ENCODE peak calls at places on chromosomes 16 and 17, in five cellular contexts. U is fibroblast of lung, C is SK-N-SH, E is neural progenitor cell, D is K562. T is an unnamed sample. For H3K79me2, the result is how much of the 10 kb centered on the place peaks cover.

GRCh38 chr17:57577751-57578607 is 167.1 kb downstream of the CCDC182 start:
- DNase-seq in U (peak), E (peak), C (peak), D (no peak), T (peak)

GRCh38 chr17:39064374-39064773 is 87.1 kb downstream of the PLXDC1 start:
- DNase-seq in C (no peak), D (no peak), U (peak), E (no peak), T (no peak)

GRCh38 chr16:11841026-11841425 is 10.3 kb downstream of the RSL1D1 start:
- DNase-seq in U (no peak), D (no peak), C (no peak), E (no peak), T (no peak)

GRCh38 chr17:81510798-81511549 is 1.6 kb downstream of the ACTG1 start:
- DNase-seq in C (no peak), U (no peak), E (no peak), D (no peak), T (no peak)

GRCh38 chr17:66829883-66830282 is 5.0 kb upstream of the CACNG5 start:
- DNase-seq in D (no peak), E (peak), U (peak), C (no peak), T (no peak)

GRCh38 chr17:57442914-57443571 is 186.7 kb downstream of the MSI2 start:
- DNase-seq in E (no peak), D (no peak), C (no peak), U (peak), T (no peak)

GRCh38 chr17:58229384-58229783 is 9.0 kb upstream of the LPO start:
- DNase-seq in E (no peak), U (no peak), C (no peak), D (no peak), T (no peak)

GRCh38 chr17:12588531-12588930 is 77.2 kb upstream of the MYOCD start:
- DNase-seq in C (no peak), U (no peak), D (no peak), E (no peak), T (no peak)

GRCh38 chr17:76816590-76817135 is 51.5 kb upstream of the MGAT5B start:
- DNase-seq in E (peak), C (peak), U (peak), D (peak), T (peak)
- H3K4me2 ChIP-seq in E (no peak), C (no peak), U (no peak), D (no peak), T (no peak)

GRCh38 chr17:15413101-15413750 is 54.2 kb downstream of the CDRT4 start:
- DNase-seq in C (no peak), D (no peak), U (no peak), E (no peak), T (no peak)

GRCh38 chr17:15409721-15410247 is 57.6 kb downstream of the CDRT4 start:
- DNase-seq in C (no peak), D (no peak), U (peak), E (no peak), T (no peak)

GRCh38 chr17:15412606-15413005 is 54.8 kb downstream of the CDRT4 start:
- DNase-seq in U (no peak), D (no peak), E (no peak), C (no peak), T (no peak)

GRCh38 chr17:15408803-15409202 is 58.6 kb downstream of the CDRT4 start:
- DNase-seq in D (no peak), C (no peak), U (no peak), E (no peak), T (no peak)

DNA sequence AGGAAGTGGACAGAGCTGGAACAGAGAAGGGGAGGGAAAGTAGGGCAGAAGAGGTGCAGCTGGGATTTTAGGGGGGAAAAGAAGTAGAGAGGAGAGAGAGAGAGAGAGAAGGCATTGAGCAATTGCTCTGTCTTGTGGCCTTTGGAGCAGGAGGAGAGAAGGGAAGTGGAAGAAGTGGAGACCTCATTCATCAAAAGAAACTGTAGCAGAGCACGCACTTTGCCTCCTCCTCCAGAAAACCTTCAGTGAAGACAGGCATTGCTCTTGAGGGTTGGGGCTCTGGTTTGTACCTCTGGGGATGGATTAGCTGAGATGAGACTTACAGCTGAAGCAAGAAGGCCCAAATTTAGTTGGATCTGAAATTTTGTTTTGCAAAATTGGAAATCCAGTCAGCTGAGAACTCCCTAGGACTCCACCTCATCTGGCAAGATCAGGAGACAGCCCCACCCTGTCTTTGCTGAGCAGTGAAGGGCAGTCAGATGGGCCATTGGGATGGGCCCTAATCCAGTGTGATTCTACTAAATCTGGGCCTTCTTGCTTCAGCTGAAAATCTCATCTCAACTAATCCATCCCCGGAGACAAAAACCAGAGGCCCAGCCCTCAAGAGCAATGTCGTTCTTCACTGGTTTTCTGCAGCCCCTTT is 55.7 kb downstream of the CDRT4 start:
- DNase-seq in D (no peak), U (peak), C (no peak), E (no peak), T (no peak)
- H3K79me2 ChIP-seq in D (under half), U (under half), C (under half), E (under half), T (under half)

GRCh38 chr17:41734949-41735313 is 488 bp upstream of the HAP1 start:
- DNase-seq in U (peak), D (no peak), E (peak), C (no peak), T (no peak)
- H3K4me3 ChIP-seq in U (peak), D (no peak), E (peak), C (peak), T (peak)

GRCh38 chr17:1375615-1376014 is 24.4 kb downstream of the YWHAE start:
- DNase-seq in D (no peak), U (no peak), E (no peak), C (no peak), T (no peak)

GRCh38 chr17:1379930-1380313 is 20.1 kb downstream of the YWHAE start:
- DNase-seq in D (no peak), E (no peak), C (no peak), U (no peak), T (no peak)

GRCh38 chr17:1376061-1376460 is 24.0 kb downstream of the YWHAE start:
- DNase-seq in E (no peak), C (no peak), U (no peak), D (no peak), T (no peak)

GRCh38 chr17:1377334-1377733 is 22.7 kb downstream of the YWHAE start:
- DNase-seq in E (no peak), D (no peak), C (no peak), U (no peak), T (no peak)

GRCh38 chr17:1379208-1379929 is 20.7 kb downstream of the YWHAE start:
- DNase-seq in U (no peak), D (no peak), C (no peak), E (no peak), T (no peak)
- H3K4me2 ChIP-seq in U (no peak), D (no peak), C (no peak), E (no peak), T (peak)

GRCh38 chr16:441447-441846 is 16.0 kb downstream of the RAB11FIP3 start:
- DNase-seq in E (no peak), U (no peak), D (no peak), C (no peak), T (no peak)

GRCh38 chr16:450385-450784 is 24.9 kb downstream of the RAB11FIP3 start:
- DNase-seq in U (no peak), C (no peak), E (no peak), D (peak), T (no peak)

GRCh38 chr16:440627-441026 is 15.2 kb downstream of the RAB11FIP3 start:
- DNase-seq in E (no peak), U (no peak), C (no peak), D (no peak), T (no peak)

GRCh38 chr16:442976-443375 is 17.5 kb downstream of the RAB11FIP3 start:
- DNase-seq in C (no peak), D (no peak), U (peak), E (no peak), T (no peak)

DNA sequence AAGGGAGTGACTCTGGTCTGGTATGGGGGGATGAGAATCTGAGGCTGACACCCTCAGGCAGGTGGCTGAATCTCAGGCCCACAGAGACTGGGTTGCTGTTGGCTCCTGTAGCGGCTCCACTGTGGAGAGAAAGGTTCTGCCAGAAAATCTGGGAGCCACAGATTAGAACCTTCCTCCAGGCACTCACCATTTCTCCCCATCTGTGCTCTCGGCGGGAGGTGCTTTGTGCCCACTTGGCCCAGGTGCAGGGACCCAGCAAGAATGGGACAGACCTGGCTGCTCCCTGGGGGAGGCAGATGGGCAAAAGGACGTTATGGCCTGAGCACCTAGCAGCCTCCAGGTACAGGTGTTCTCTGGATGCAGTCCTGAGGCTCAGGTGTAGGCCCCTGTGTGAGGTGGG is 20.1 kb downstream of the RAB11FIP3 start:
- DNase-seq in U (no peak), D (no peak), C (no peak), E (no peak), T (no peak)
- H3K79me2 ChIP-seq in U (under half), D (under half), C (half or more), E (half or more), T (half or more)

DNA sequence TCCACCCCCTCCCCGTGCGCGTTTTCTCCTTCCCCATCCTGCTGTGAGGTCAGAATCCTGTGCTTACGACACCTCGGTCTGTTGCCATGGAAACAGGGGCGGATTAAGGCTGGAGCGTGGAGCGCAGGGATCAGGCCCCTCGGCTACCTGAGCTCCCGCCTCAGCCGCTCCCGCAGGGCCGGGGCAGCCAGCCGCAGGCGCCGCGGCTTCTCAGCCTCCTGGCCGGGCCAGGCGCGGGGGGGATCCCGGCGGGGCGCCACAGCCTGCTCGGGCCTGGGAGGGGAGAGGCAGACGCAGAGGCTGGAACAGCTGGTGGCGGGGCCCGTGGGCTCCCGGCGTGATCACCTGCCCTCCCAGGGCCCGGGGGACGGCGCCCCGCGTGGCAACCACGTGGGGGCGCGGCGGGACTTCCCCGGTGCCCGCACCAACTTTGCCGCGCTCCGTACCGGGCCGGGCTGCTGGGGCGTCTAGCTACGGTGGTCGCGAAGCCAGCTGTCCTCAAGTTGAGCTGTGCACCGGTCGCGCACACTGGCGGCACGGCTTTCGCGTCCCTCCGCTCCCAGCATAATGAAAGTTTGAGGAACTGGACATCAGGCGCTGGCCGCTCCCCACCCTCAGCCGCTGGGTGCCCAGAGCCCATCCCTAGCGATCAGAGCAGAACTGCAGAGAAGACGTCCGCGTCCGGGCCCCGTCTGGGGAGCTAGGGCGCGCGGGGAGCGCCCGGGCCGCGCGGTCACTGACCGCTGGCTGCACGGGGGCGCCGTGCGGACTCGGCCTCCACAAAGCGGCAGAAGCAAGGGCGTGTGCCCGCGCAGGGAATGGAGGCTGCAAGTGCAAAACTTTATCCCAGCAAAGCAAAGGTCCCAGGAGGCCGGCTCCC is 1.2 kb downstream of the RTN4RL1 start:
- DNase-seq in C (peak), D (peak), E (peak), U (peak), T (peak)
- H3K4me3 ChIP-seq in C (peak), D (no peak), E (peak), U (peak), T (no peak)

DNA sequence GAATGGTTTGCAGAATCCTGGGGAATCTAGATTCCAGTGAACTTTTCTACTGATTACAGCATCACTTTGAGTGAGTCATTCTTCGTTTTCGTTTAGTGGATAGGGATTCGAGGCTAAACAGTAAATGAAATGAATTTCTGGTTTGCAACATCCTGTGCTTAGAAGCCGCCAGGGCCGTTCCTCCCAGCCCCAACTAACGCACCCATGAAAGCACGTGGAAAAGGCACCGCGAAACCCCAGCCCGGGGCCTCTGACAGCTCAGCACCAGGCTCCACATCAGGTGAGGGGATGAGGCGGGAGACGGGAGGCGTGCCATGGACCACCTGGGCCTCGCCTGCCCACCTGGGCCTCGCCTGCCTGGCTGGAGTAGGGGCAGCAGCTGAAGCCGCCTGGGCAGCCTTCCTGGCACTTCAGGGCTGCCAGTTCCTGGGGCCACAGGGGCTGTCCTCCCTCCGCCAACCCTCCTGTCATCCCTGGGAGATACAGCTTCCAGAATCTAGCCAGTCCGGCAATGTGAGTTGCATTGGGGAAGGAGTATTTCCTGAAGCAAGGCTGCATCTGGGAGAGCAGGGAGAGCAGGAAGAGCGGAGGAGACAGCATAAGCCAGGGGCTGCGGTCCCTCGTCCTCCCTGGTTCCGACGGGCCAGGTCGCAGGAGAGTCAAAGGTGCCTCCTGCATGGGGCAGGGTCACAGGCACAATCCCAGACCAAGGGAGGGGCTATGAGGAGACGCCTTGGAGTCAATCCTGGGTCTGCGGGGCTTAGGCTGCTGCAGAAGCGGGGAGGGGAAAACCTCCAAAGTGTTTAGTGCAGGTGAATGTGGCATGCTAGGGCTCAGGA is 78.4 kb downstream of the RPH3AL start:
- DNase-seq in U (no peak), D (no peak), C (no peak), E (no peak), T (no peak)
- H3K4me2 ChIP-seq in U (no peak), D (no peak), C (no peak), E (no peak), T (no peak)